ENCODE peak calls at places on chromosome X, in five cellular contexts. G is GM12865, D is pancreas, Q is left lung, J is testis. O is an unnamed sample.

GRCh38 chrX:112704226-112704625 is 24.5 kb upstream of the LHFPL1 start:
- DNase-seq in D (no peak), Q (no peak), G (no peak), J (no peak), O (no peak)

GRCh38 chrX:151015684-151016083 is 32.5 kb downstream of the HMGB3 start:
- DNase-seq in J (no peak), D (no peak), Q (no peak), G (no peak), O (no peak)

GRCh38 chrX:1084689-1085088 is 127.8 kb downstream of the CRLF2 start:
- DNase-seq in D (no peak), J (no peak), Q (no peak), G (no peak), O (no peak)

GRCh38 chrX:52353838-52354237 is 15.0 kb upstream of the XAGE2 start:
- DNase-seq in J (no peak), D (no peak), G (no peak), Q (no peak), O (no peak)

GRCh38 chrX:23493941-23494374 is 159.3 kb downstream of the PTCHD1 start:
- DNase-seq in J (no peak), D (peak), G (peak), Q (no peak), O (peak)

GRCh38 chrX:11702965-11703631 is 37.4 kb upstream of the ARHGAP6 start:
- DNase-seq in G (no peak), J (no peak), Q (no peak), D (no peak), O (no peak)

GRCh38 chrX:9235722-9236121 is 201.8 kb upstream of the FAM9B start:
- DNase-seq in Q (no peak), G (no peak), D (no peak), J (no peak), O (no peak)

GRCh38 chrX:134580947-134581346 is 77.3 kb downstream of the PLAC1 start:
- DNase-seq in J (no peak), D (no peak), G (no peak), Q (no peak), O (no peak)

GRCh38 chrX:21373637-21374162 is 518 bp upstream of the CNKSR2 start:
- DNase-seq in G (no peak), J (peak), Q (no peak), D (peak), O (no peak)

GRCh38 chrX:101057095-101057714 is 5.3 kb upstream of the TRMT2B start:
- DNase-seq in J (no peak), D (no peak), G (peak), Q (no peak), O (peak)

GRCh38 chrX:41785685-41786084 is 61.7 kb downstream of the GPR82 start:
- DNase-seq in G (no peak), J (no peak), D (no peak), Q (no peak), O (peak)

GRCh38 chrX:107565916-107566602 is 62.3 kb upstream of the PRPS1 start:
- DNase-seq in Q (peak), J (no peak), G (peak), D (peak), O (peak)

GRCh38 chrX:96480081-96480480 is 204.6 kb upstream of the DIAPH2 start:
- DNase-seq in D (no peak), J (no peak), Q (no peak), G (no peak), O (peak)

GRCh38 chrX:111411591-111412371 is at the start of gene DCX:
- DNase-seq in J (no peak), Q (no peak), G (no peak), D (no peak), O (no peak)

GRCh38 chrX:153792368-153792767 is 1.8 kb downstream of the IDH3G start:
- DNase-seq in Q (no peak), G (no peak), D (no peak), J (no peak), O (no peak)
- H3K4me3 ChIP-seq in Q (no peak), G (no peak), D (no peak), J (no peak), O (no peak)

GRCh38 chrX:136156560-136157117 is 9.3 kb downstream of the FHL1 start:
- DNase-seq in J (no peak), D (no peak), G (no peak), Q (no peak), O (no peak)
- H3K4me3 ChIP-seq in J (no peak), D (no peak), G (no peak), Q (no peak), O (no peak)

DNA sequence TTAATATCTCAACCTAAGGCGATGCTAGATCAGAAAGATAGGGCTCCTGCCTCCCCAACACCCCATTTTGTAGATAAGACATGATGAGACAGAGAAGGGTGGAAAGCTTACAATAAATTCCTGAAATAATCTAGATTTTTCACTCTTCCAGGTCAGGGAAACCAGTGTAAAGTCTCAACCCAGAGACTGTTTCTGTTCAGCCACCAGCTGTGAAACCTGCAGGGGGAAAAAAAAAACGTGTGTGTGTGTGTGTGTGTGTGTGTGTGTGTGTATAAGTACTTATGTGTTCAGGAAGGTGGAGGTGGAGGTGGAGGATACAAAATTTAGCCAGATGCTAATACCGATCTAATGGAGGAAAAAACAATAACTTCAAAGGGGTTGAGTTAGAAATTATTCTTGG is 773 bp upstream of the ITM2A start:
- DNase-seq in D (no peak), Q (no peak), G (peak), J (no peak), O (no peak)
- H3K4me3 ChIP-seq in D (no peak), Q (no peak), G (peak), J (no peak), O (no peak)

DNA sequence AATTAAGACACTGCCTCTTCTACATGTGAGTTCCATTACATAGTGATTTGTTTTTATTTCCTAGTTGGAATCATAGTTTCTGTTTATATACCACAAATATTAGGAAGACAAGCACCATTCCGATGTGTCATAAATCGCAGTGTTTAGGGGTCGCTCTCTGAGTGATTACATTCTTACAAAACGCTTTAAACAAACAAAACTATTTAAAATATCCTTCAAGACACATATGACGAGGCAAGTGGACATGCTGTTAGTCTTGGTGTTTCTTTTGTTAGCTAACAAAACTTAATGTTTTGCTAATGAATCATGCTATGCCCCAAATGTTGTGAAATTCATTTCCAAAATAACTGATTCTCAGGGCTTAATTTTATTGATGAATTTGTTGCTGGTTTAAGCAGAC is 1219.3 kb upstream of the PRKX start:
- DNase-seq in D (no peak), J (no peak), Q (no peak), G (no peak), O (peak)
- H3K4me3 ChIP-seq in D (no peak), J (no peak), Q (no peak), G (no peak), O (no peak)

GRCh38 chrX:3549442-3549875 is 164.0 kb downstream of the PRKX start:
- DNase-seq in J (no peak), D (peak), Q (peak), G (no peak), O (peak)
- H3K4me3 ChIP-seq in J (no peak), D (peak), Q (no peak), G (no peak), O (no peak)

GRCh38 chrX:103171353-103171752 is 43.6 kb upstream of the BEX4 start:
- DNase-seq in J (no peak), G (no peak), Q (no peak), D (no peak), O (no peak)

GRCh38 chrX:103177561-103177960 is 37.3 kb upstream of the BEX4 start:
- DNase-seq in D (no peak), Q (no peak), J (no peak), G (no peak), O (no peak)

GRCh38 chrX:103170216-103170615 is 44.7 kb upstream of the BEX4 start:
- DNase-seq in J (no peak), G (no peak), D (no peak), Q (no peak), O (peak)

DNA sequence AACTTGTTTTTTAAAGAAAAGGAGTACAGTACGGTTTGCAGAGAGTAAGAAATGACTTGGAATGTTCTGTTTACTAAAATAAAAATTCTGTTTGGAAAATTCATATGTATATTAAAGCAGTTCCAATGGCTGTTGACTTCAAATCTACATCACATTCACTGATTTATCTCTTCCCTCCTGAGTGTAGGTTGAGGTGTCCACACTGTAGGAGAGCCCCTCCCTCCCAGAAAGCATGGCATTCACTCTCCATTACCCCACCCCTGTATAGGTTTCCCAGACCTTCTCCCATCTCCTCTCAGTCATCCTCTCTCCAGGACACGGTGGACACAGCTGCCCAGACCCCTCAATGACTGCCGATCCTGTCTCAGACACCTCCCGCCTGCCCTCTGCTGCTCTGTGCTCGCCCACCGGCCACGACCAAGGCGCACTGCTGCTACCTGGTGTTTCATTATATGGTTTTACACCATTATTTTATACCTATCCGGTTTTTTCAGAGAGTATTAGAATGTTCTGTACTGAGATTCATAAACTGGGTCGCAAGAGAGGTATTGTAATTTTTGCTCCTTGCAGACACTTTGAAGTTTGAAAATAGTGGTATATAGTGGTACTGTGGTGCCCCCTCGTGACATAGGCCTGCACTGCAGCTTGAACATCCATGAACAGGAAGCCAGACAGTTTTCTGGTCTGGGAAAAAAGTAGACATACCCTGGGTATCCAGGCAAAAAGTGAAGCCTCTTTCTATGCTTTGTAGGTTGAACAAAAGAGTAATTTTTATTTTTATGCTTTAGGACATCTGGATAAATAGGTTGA is 38.8 kb upstream of the BEX4 start:
- DNase-seq in J (peak), D (peak), Q (peak), G (peak), O (peak)
- H3K4me3 ChIP-seq in J (no peak), D (no peak), Q (no peak), G (no peak), O (no peak)

GRCh38 chrX:153336128-153336894 is 2.4 kb downstream of the ZNF275 start:
- DNase-seq in G (peak), D (no peak), Q (no peak), J (no peak), O (peak)

GRCh38 chrX:153336988-153337387 is 3.0 kb downstream of the ZNF275 start:
- DNase-seq in J (no peak), Q (no peak), D (no peak), G (no peak), O (no peak)

GRCh38 chrX:153333821-153334653 is at the start of gene ZNF275:
- DNase-seq in G (peak), D (peak), Q (peak), J (peak), O (peak)

GRCh38 chrX:153334654-153335295 is 822 bp downstream of the ZNF275 start:
- DNase-seq in D (no peak), J (no peak), G (no peak), Q (no peak), O (no peak)

DNA sequence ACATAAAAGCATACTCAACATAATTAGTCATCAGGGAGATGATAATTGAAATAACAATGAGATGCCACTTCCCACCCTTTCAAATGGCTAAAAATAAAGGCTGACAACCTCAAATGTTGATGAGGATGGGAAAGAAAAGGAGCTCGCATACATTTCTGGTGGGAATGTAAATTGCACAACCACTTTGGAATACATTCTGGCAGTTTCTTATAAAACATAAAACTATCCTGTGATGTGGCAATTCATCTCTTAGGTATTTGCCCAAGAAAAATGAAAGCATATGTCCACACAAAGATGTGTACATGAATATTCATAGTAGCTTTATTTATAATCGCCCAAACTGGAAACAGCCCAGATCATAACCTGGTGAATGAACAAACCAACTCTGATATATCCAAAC is 682 bp upstream of the ZNF275 start:
- DNase-seq in G (no peak), J (no peak), Q (no peak), D (no peak), O (peak)
- H3K4me3 ChIP-seq in G (no peak), J (peak), Q (peak), D (peak), O (no peak)

GRCh38 chrX:74118503-74118902 is 185.5 kb upstream of the ZCCHC13 start:
- DNase-seq in J (no peak), D (no peak), Q (no peak), G (no peak), O (peak)

GRCh38 chrX:74117962-74118361 is 186.0 kb upstream of the ZCCHC13 start:
- DNase-seq in Q (no peak), J (no peak), G (no peak), D (no peak), O (no peak)

GRCh38 chrX:74119016-74119910 is 184.7 kb upstream of the ZCCHC13 start:
- DNase-seq in J (no peak), D (no peak), Q (no peak), G (no peak), O (peak)
- H3K4me3 ChIP-seq in J (no peak), D (no peak), Q (no peak), G (no peak), O (no peak)

DNA sequence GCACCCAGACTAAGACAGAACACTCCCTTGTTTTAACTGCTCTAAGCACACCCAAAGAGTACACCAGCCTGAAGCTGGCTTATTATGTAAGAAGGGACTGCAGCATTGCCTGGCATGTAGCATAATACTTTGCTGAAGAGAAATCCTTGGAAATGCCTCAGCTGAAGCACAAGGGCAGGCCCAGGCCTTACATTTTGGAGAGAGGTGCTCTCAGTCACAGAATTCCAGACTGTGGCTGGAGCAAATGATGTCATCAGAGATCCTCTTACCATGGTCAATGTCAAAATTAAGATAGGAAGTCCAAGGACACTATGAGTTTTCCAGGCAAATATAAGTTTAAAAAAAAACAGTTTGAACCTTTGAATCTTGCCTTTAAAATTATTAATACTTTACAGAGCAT is 14.8 kb downstream of the ARHGEF6 start:
- DNase-seq in G (no peak), D (no peak), Q (no peak), J (no peak), O (no peak)
- H3K4me3 ChIP-seq in G (no peak), D (no peak), Q (peak), J (no peak), O (no peak)

GRCh38 chrX:66163447-66163846 is 600 bp upstream of the HEPH start:
- DNase-seq in J (no peak), D (no peak), Q (no peak), G (no peak), O (no peak)
- H3K4me3 ChIP-seq in J (no peak), D (no peak), Q (no peak), G (no peak), O (no peak)

O was measured in epithelial cell of esophagus.